ENCODE peak calls at places on chromosomes 5 and 9, in nine cellular contexts. N is ovary; W is Caco-2; H is CD8-positive, alpha-beta T cell; F is lower leg skin; J is IMR-90; O is stimulated activated CD4-positive, alpha-beta T cell treated with anti-CD3 and anti-CD28 coated beads, Interleukin-12 subunit alpha, Interleukin-12 subunit beta, amount 100 ng/mL, for 48 hours; Z is caudate nucleus; G is GM12865. Y is an unnamed sample.
A peak's percentile ranks its signal among the peaks of the same experiment; 100 is the strongest.

GRCh38 chr5:89263846-89264245 is 380.9 kb upstream of the MEF2C start:
- DNase-seq in Z (no peak), O (no peak), W (no peak), G (peak; percentile 32), H (no peak), N (no peak), J (no peak), F (no peak), Y (no peak)

GRCh38 chr9:35510745-35511428 is 21.0 kb downstream of the RUSC2 start:
- DNase-seq in H (no peak), G (no peak), O (no peak), W (peak; percentile 83), N (peak; percentile 80), Z (no peak), F (peak; percentile 94), J (peak; percentile 96), Y (no peak)

GRCh38 chr9:3527653-3527960 is 1.8 kb upstream of the RFX3 start:
- DNase-seq in N (no peak), O (no peak), W (no peak), Z (no peak), J (no peak), F (no peak), G (peak; percentile 57), H (no peak), Y (peak; percentile 22)

GRCh38 chr9:137786511-137786920 is 91.1 kb upstream of the CACNA1B start:
- DNase-seq in O (no peak), G (no peak), H (no peak), F (no peak), N (no peak), W (no peak), J (peak; percentile 19), Z (no peak), Y (no peak)

GRCh38 chr9:109766351-109766750 is 13.6 kb upstream of the PALM2AKAP2 start:
- DNase-seq in J (peak; percentile 98), W (no peak), H (no peak), N (no peak), F (no peak), O (no peak), Z (no peak), G (no peak), Y (no peak)

GRCh38 chr9:129323999-129324553 is 146.0 kb upstream of the IER5L start:
- DNase-seq in O (no peak), J (no peak), F (no peak), Z (no peak), H (no peak), G (no peak), W (no peak), N (no peak), Y (no peak)

GRCh38 chr5:75568202-75568601 is 43.1 kb upstream of the ANKDD1B start:
- DNase-seq in Z (no peak), G (peak; percentile 59), H (no peak), O (no peak), N (no peak), J (no peak), F (no peak), W (no peak), Y (no peak)

GRCh38 chr9:110027624-110028023 is 180.3 kb downstream of the C9orf152 start:
- DNase-seq in O (no peak), F (no peak), N (no peak), Z (no peak), G (no peak), W (no peak), H (no peak), J (peak; percentile 78), Y (no peak)

GRCh38 chr5:132466453-132467291 is 23.9 kb downstream of the IRF1 start:
- DNase-seq in W (peak; percentile 8), N (no peak), G (peak; percentile 97), O (peak; percentile 42), H (peak; percentile 58), F (no peak), J (peak; percentile 17), Z (no peak), Y (no peak)

GRCh38 chr9:6197330-6197729 is 18.3 kb upstream of the IL33 start:
- DNase-seq in F (no peak), H (no peak), O (no peak), W (no peak), G (peak; percentile 58), N (no peak), Z (no peak), J (peak; percentile 5), Y (no peak)

GRCh38 chr5:170896779-170897178 is 35.0 kb downstream of the RANBP17 start:
- DNase-seq in O (no peak), J (peak; percentile 18), N (no peak), W (no peak), H (no peak), F (no peak), G (no peak), Z (no peak), Y (no peak)

GRCh38 chr5:159548517-159548916 is 218.2 kb upstream of the IL12B start:
- DNase-seq in Z (no peak), N (no peak), F (no peak), J (no peak), O (no peak), H (no peak), W (no peak), G (no peak), Y (no peak)

GRCh38 chr5:20353481-20353880 is 365.5 kb upstream of the CDH18 start:
- DNase-seq in H (no peak), F (no peak), O (no peak), G (no peak), Z (no peak), W (no peak), J (no peak), N (no peak), Y (no peak)

GRCh38 chr9:3751125-3751758 is 225.4 kb upstream of the RFX3 start:
- DNase-seq in J (peak; percentile 10), N (peak; percentile 14), H (no peak), O (no peak), F (no peak), G (no peak), Z (no peak), W (no peak), Y (no peak)

GRCh38 chr9:129773262-129774048 is 20.6 kb upstream of the PTGES start:
- DNase-seq in J (peak; percentile 81), O (no peak), N (no peak), F (no peak), Z (no peak), H (no peak), W (no peak), G (no peak), Y (no peak)

GRCh38 chr9:121999556-121999955 is 93.6 kb downstream of the TTLL11 start:
- DNase-seq in N (no peak), J (no peak), G (no peak), Z (peak; percentile 49), W (no peak), H (no peak), F (no peak), O (no peak), Y (no peak)

GRCh38 chr9:18105996-18106595 is 367.9 kb upstream of the ADAMTSL1 start:
- DNase-seq in Z (no peak), F (no peak), W (no peak), G (no peak), H (no peak), O (no peak), N (no peak), J (no peak), Y (no peak)

GRCh38 chr9:109083813-109084405 is 35.8 kb downstream of the TMEM245 start:
- DNase-seq in N (no peak), F (no peak), Z (no peak), O (no peak), W (no peak), H (no peak), G (no peak), J (no peak), Y (no peak)

GRCh38 chr9:132074736-132075135 is 4.9 kb downstream of the MED27 start:
- DNase-seq in G (no peak), W (no peak), O (no peak), H (no peak), J (peak; percentile 75), N (no peak), Z (no peak), F (no peak), Y (no peak)

GRCh38 chr5:10275460-10275859 is 25.4 kb downstream of the CCT5 start:
- DNase-seq in N (no peak), F (peak; percentile 37), G (no peak), W (no peak), O (no peak), J (no peak), H (no peak), Z (no peak), Y (no peak)

GRCh38 chr9:120397453-120397852 is 182.5 kb downstream of the CDK5RAP2 start:
- DNase-seq in H (no peak), O (no peak), J (no peak), G (no peak), W (no peak), F (no peak), Z (no peak), N (no peak), Y (no peak)

GRCh38 chr9:12738296-12738695 is 36.5 kb upstream of the LURAP1L start:
- DNase-seq in J (no peak), O (no peak), H (no peak), G (no peak), N (no peak), Z (no peak), F (no peak), W (no peak), Y (no peak)

GRCh38 chr5:171543486-171543885 is 124.0 kb downstream of the FGF18 start:
- DNase-seq in O (no peak), N (no peak), W (no peak), H (no peak), J (peak; percentile 22), Z (no peak), G (no peak), F (no peak), Y (no peak)

Y was measured in B cell.